ENCODE peak calls at places on chromosomes 7 and 10, in six cellular contexts. T is tibial artery, J is IMR-90, F is cardiac fibroblast, U is Peyer's patch, Y is fibroblast of mammary gland. V is an unnamed sample.

GRCh38 chr7:19352271-19352670 is 207.1 kb upstream of the FERD3L start:
- DNase-seq in T (no peak), J (no peak), F (no peak), U (no peak), Y (peak; percentile 26), V (peak; percentile 20)

GRCh38 chr10:103276251-103276936 is 544 bp upstream of the INA start:
- DNase-seq in T (no peak), J (no peak), F (no peak), U (no peak), Y (no peak), V (no peak)

GRCh38 chr10:86163522-86164215 is 202.9 kb downstream of the GRID1 start:
- DNase-seq in T (no peak), J (no peak), F (no peak), U (peak; percentile 84), Y (no peak), V (no peak)

GRCh38 chr7:131109757-131110293 is 217.9 kb upstream of the MKLN1 start:
- DNase-seq in T (peak; percentile 77), J (peak; percentile 78), F (peak; percentile 92), U (peak; percentile 85), Y (peak; percentile 83), V (peak; percentile 87)

GRCh38 chr7:16071246-16071857 is 350.0 kb downstream of the CRPPA start:
- DNase-seq in T (no peak), J (peak; percentile 67), F (peak; percentile 80), U (no peak), Y (peak; percentile 73), V (peak; percentile 73)

GRCh38 chr10:63064706-63065105 is 68.4 kb upstream of the NRBF2 start:
- DNase-seq in T (no peak), J (no peak), F (peak; percentile 78), U (no peak), Y (peak; percentile 82), V (no peak)

GRCh38 chr10:118793545-118793944 is 38.8 kb upstream of the CACUL1 start:
- DNase-seq in T (peak; percentile 34), J (no peak), F (no peak), U (no peak), Y (no peak), V (no peak)

GRCh38 chr7:127798023-127798422 is 146.0 kb downstream of the SND1 start:
- DNase-seq in T (peak; percentile 26), J (no peak), F (peak; percentile 60), U (no peak), Y (peak; percentile 36), V (no peak)

GRCh38 chr10:60934215-60935175 is 9.5 kb downstream of the RHOBTB1 start:
- DNase-seq in T (no peak), J (no peak), F (peak; percentile 33), U (no peak), Y (no peak), V (no peak)

GRCh38 chr7:264541-265191 is 25.3 kb upstream of the FOXL3 start:
- DNase-seq in T (no peak), J (no peak), F (no peak), U (peak; percentile 57), Y (peak; percentile 53), V (no peak)

GRCh38 chr7:157520249-157520648 is 183.4 kb downstream of the DNAJB6 start:
- DNase-seq in T (no peak), J (no peak), F (no peak), U (peak; percentile 27), Y (no peak), V (no peak)

GRCh38 chr10:63376560-63377304 is 89.0 kb downstream of the JMJD1C start:
- DNase-seq in T (no peak), J (peak; percentile 60), F (peak; percentile 69), U (no peak), Y (peak; percentile 91), V (peak; percentile 63)

GRCh38 chr7:27784399-27785053 is 44.6 kb downstream of the TAX1BP1 start:
- DNase-seq in T (no peak), J (peak; percentile 70), F (peak; percentile 62), U (no peak), Y (peak; percentile 78), V (peak; percentile 69)

GRCh38 chr10:33723181-33723580 is 388.7 kb upstream of the NRP1 start:
- DNase-seq in T (no peak), J (no peak), F (no peak), U (no peak), Y (no peak), V (no peak)

GRCh38 chr7:45015313-45015712 is 15.3 kb downstream of the CCM2 start:
- DNase-seq in T (no peak), J (no peak), F (no peak), U (no peak), Y (no peak), V (no peak)

GRCh38 chr7:55078465-55079372 is 59.9 kb downstream of the EGFR start:
- DNase-seq in T (no peak), J (no peak), F (no peak), U (peak; percentile 82), Y (peak; percentile 50), V (no peak)

GRCh38 chr7:143454091-143454729 is 11.0 kb downstream of the TAS2R60 start:
- DNase-seq in T (no peak), J (no peak), F (no peak), U (no peak), Y (no peak), V (no peak)

GRCh38 chr7:25776737-25777109 is 375.3 kb upstream of the NFE2L3 start:
- DNase-seq in T (no peak), J (no peak), F (no peak), U (no peak), Y (no peak), V (no peak)

GRCh38 chr10:88065384-88066049 is 202.1 kb downstream of the PTEN start:
- DNase-seq in T (no peak), J (no peak), F (no peak), U (no peak), Y (no peak), V (no peak)

GRCh38 chr10:114346176-114347031 is 57.9 kb downstream of the AFAP1L2 start:
- DNase-seq in T (no peak), J (no peak), F (no peak), U (no peak), Y (no peak), V (peak; percentile 78)

GRCh38 chr10:27439101-27439500 is 65.0 kb upstream of the RAB18 start:
- DNase-seq in T (no peak), J (no peak), F (no peak), U (no peak), Y (peak; percentile 6), V (no peak)

GRCh38 chr7:26066736-26067135 is 85.3 kb upstream of the NFE2L3 start:
- DNase-seq in T (no peak), J (no peak), F (no peak), U (no peak), Y (no peak), V (no peak)

GRCh38 chr7:132614428-132615076 is 38.3 kb upstream of the PLXNA4 start:
- DNase-seq in T (peak; percentile 47), J (no peak), F (peak; percentile 43), U (no peak), Y (peak; percentile 23), V (peak; percentile 17)

GRCh38 chr7:147071536-147071935 is 954.9 kb downstream of the CNTNAP2 start:
- DNase-seq in T (no peak), J (no peak), F (no peak), U (no peak), Y (no peak), V (no peak)

GRCh38 chr7:31744294-31744874 is 57.4 kb downstream of the PPP1R17 start:
- DNase-seq in T (peak; percentile 68), J (peak; percentile 73), F (peak; percentile 78), U (peak; percentile 63), Y (peak; percentile 75), V (peak; percentile 80)

GRCh38 chr10:7409045-7409731 is 1.6 kb downstream of the SFMBT2 start:
- DNase-seq in T (no peak), J (no peak), F (peak; percentile 39), U (peak; percentile 52), Y (peak; percentile 16), V (no peak)

GRCh38 chr7:26286157-26286556 is 5.5 kb upstream of the SNX10 start:
- DNase-seq in T (no peak), J (no peak), F (no peak), U (no peak), Y (no peak), V (no peak)

GRCh38 chr7:141701489-141702046 is 398 bp downstream of the DENND11 start:
- DNase-seq in T (peak; percentile 42), J (no peak), F (peak; percentile 30), U (peak; percentile 62), Y (no peak), V (no peak)

GRCh38 chr7:77536017-77536412 is 1.1 kb upstream of the PTPN12 start:
- DNase-seq in T (no peak), J (no peak), F (no peak), U (no peak), Y (no peak), V (no peak)

GRCh38 chr10:3568983-3569382 is 216.0 kb downstream of the KLF6 start:
- DNase-seq in T (no peak), J (no peak), F (no peak), U (no peak), Y (no peak), V (no peak)

GRCh38 chr10:3567291-3567963 is 217.6 kb downstream of the KLF6 start:
- DNase-seq in T (no peak), J (no peak), F (no peak), U (no peak), Y (no peak), V (no peak)

GRCh38 chr10:3566627-3567026 is 218.4 kb downstream of the KLF6 start:
- DNase-seq in T (no peak), J (no peak), F (no peak), U (no peak), Y (no peak), V (no peak)

GRCh38 chr10:3570330-3570729 is 214.7 kb downstream of the KLF6 start:
- DNase-seq in T (no peak), J (no peak), F (no peak), U (no peak), Y (no peak), V (no peak)

GRCh38 chr10:3568392-3568791 is 216.6 kb downstream of the KLF6 start:
- DNase-seq in T (no peak), J (no peak), F (no peak), U (no peak), Y (no peak), V (no peak)
- TF ChIP-seq CTCF in T (no peak), J (no peak), F (no peak), U (no peak), Y (no peak), V (no peak)

GRCh38 chr10:96261930-96262329 is 9.4 kb downstream of the BLNK start:
- DNase-seq in T (no peak), J (no peak), F (no peak), U (no peak), Y (no peak), V (no peak)
- H3K4me3 ChIP-seq in T (no peak overlapping the region), J (no peak overlapping the region), F (no peak overlapping the region), U (no peak overlapping the region), Y (no peak overlapping the region), V (no peak overlapping the region)

GRCh38 chr7:47792521-47793121 is 155.6 kb downstream of the PKD1L1 start:
- DNase-seq in T (no peak), J (no peak), F (peak; percentile 59), U (no peak), Y (peak; percentile 16), V (no peak)
- TF ChIP-seq CTCF in T (peak; percentile 21), J (no peak), F (peak; percentile 40), U (no peak), Y (peak; percentile 34), V (peak; percentile 32)

DNA sequence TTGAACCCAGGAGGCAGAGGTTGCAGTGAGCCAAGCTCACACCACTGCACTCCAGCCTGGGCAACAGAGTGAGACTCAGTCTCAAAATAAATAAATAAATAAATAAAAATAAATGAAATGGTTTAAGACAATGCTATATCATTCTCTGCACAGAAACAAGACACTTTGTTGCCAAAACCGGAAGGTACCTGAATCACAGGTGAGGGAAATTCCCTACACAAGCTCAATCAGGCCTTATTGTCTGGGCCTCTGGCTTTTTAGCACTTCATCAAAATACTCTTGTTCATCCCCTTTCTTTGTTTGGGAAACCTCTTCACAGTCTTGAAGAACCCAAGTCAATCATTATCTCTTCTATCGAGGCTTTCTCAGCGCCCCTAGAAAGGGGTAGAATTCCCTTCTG is 166.1 kb upstream of the NPSR1 start:
- DNase-seq in T (no peak), J (no peak), F (no peak), U (no peak), Y (no peak), V (no peak)
- H3K4me3 ChIP-seq in T (no peak overlapping the region), J (no peak overlapping the region), F (no peak overlapping the region), U (no peak overlapping the region), Y (no peak overlapping the region), V (no peak overlapping the region)

V was measured in astrocyte of the spinal cord.